ENCODE peak calls at places on chromosomes 3 and 15, in eight cellular contexts. Q is GM12878, E is stomach, O is sigmoid colon, I is suprapubic skin, M is HepG2, Y is K562, P is upper lobe of left lung. U is an unnamed sample.

GRCh38 chr15:89143503-89144162 is 55.4 kb downstream of the ABHD2 start:
- DNase-seq in Q (peak; percentile 21), E (no peak), O (no peak), I (no peak), M (no peak), Y (no peak), P (no peak), U (no peak)

GRCh38 chr3:195893516-195893915 is 14.8 kb downstream of the TNK2 start:
- DNase-seq in Q (no peak), E (no peak), O (no peak), I (no peak), M (no peak), Y (no peak), P (no peak), U (no peak)

GRCh38 chr3:69439683-69440270 is 53.9 kb upstream of the FRMD4B start:
- DNase-seq in Q (peak; percentile 16), E (no peak), O (no peak), I (no peak), M (peak; percentile 3), Y (no peak), P (no peak), U (no peak)

GRCh38 chr3:56557815-56558170 is 818 bp downstream of the CCDC66 start:
- DNase-seq in Q (no peak), E (no peak), O (no peak), I (no peak), M (no peak), Y (no peak), P (no peak), U (no peak)

GRCh38 chr15:85168642-85169173 is 187.1 kb downstream of the PDE8A start:
- DNase-seq in Q (no peak), E (peak; percentile 82), O (no peak), I (no peak), M (peak; percentile 24), Y (peak; percentile 41), P (peak; percentile 92), U (peak; percentile 57)

GRCh38 chr3:168878655-168879054 is 782.9 kb upstream of the GOLIM4 start:
- DNase-seq in Q (no peak), E (no peak), O (no peak), I (no peak), M (no peak), Y (no peak), P (no peak), U (no peak)

GRCh38 chr3:14429689-14430452 is 27.5 kb downstream of the SLC6A6 start:
- DNase-seq in Q (no peak), E (no peak), O (no peak), I (no peak), M (no peak), Y (peak; percentile 45), P (no peak), U (no peak)

GRCh38 chr15:29925227-29926082 is 103.2 kb upstream of the TJP1 start:
- DNase-seq in Q (no peak), E (peak; percentile 38), O (peak; percentile 74), I (no peak), M (peak; percentile 57), Y (peak; percentile 48), P (no peak), U (peak; percentile 63)

GRCh38 chr3:63800097-63800496 is 19.0 kb upstream of the C3orf49 start:
- DNase-seq in Q (no peak), E (no peak), O (no peak), I (no peak), M (no peak), Y (no peak), P (no peak), U (no peak)

GRCh38 chr15:44798815-44799214 is 62.5 kb downstream of the TRIM69 start:
- DNase-seq in Q (no peak), E (no peak), O (no peak), I (no peak), M (peak; percentile 15), Y (peak; percentile 41), P (no peak), U (no peak)

GRCh38 chr3:116140100-116140689 is 305.1 kb downstream of the LSAMP start:
- DNase-seq in Q (no peak), E (no peak), O (no peak), I (no peak), M (peak; percentile 9), Y (peak; percentile 23), P (no peak), U (no peak)

GRCh38 chr3:39849992-39850706 is 40.7 kb downstream of the MYRIP start:
- DNase-seq in Q (no peak), E (no peak), O (no peak), I (no peak), M (no peak), Y (no peak), P (no peak), U (no peak)

GRCh38 chr3:49625971-49626640 is 48.0 kb upstream of the APEH start:
- DNase-seq in Q (no peak), E (no peak), O (no peak), I (no peak), M (no peak), Y (no peak), P (no peak), U (no peak)

GRCh38 chr3:127394031-127394430 is 106.2 kb upstream of the PRR20G start:
- DNase-seq in Q (no peak), E (no peak), O (no peak), I (no peak), M (no peak), Y (no peak), P (no peak), U (no peak)

GRCh38 chr15:52783929-52784798 is 6.0 kb downstream of the ONECUT1 start:
- DNase-seq in Q (no peak), E (no peak), O (no peak), I (peak; percentile 57), M (no peak), Y (peak; percentile 59), P (peak; percentile 88), U (no peak)

GRCh38 chr3:58630081-58630709 is 36.4 kb downstream of the FAM3D start:
- DNase-seq in Q (no peak), E (peak; percentile 66), O (peak; percentile 75), I (peak; percentile 82), M (peak; percentile 46), Y (peak; percentile 73), P (no peak), U (peak; percentile 78)

GRCh38 chr3:126344380-126345041 is 12.7 kb downstream of the KLF15 start:
- DNase-seq in Q (no peak), E (peak; percentile 18), O (peak; percentile 62), I (peak; percentile 55), M (no peak), Y (no peak), P (no peak), U (peak; percentile 6)

GRCh38 chr3:52349131-52349530 is 33.0 kb downstream of the DNAH1 start:
- DNase-seq in Q (no peak), E (no peak), O (no peak), I (no peak), M (no peak), Y (no peak), P (peak; percentile 29), U (no peak)

GRCh38 chr3:119731545-119732343 is 28.9 kb downstream of the CFAP91 start:
- DNase-seq in Q (no peak), E (no peak), O (no peak), I (no peak), M (no peak), Y (no peak), P (no peak), U (no peak)

GRCh38 chr15:90650117-90650955 is 66.8 kb upstream of the BLM start:
- DNase-seq in Q (no peak), E (no peak), O (no peak), I (no peak), M (no peak), Y (no peak), P (no peak), U (no peak)

GRCh38 chr15:33451385-33451784 is 140.6 kb downstream of the RYR3 start:
- DNase-seq in Q (no peak), E (no peak), O (no peak), I (no peak), M (no peak), Y (no peak), P (no peak), U (no peak)

GRCh38 chr3:96779810-96780209 is 34.6 kb upstream of the EPHA6 start:
- DNase-seq in Q (no peak), E (no peak), O (no peak), I (no peak), M (no peak), Y (no peak), P (no peak), U (no peak)

GRCh38 chr15:71743861-71744382 is 66.4 kb upstream of the NR2E3 start:
- DNase-seq in Q (no peak), E (peak; percentile 73), O (no peak), I (no peak), M (peak; percentile 39), Y (peak; percentile 58), P (no peak), U (peak; percentile 67)

GRCh38 chr15:74631935-74632560 is 16.4 kb downstream of the CLK3 start:
- DNase-seq in Q (no peak), E (peak; percentile 69), O (no peak), I (no peak), M (peak; percentile 46), Y (peak; percentile 72), P (no peak), U (peak; percentile 66)

GRCh38 chr15:92906563-92907081 is 6.5 kb downstream of the CHD2 start:
- DNase-seq in Q (no peak), E (no peak), O (no peak), I (no peak), M (no peak), Y (no peak), P (no peak), U (no peak)

GRCh38 chr3:178200316-178200715 is 335.9 kb upstream of the KCNMB2 start:
- DNase-seq in Q (no peak), E (no peak), O (no peak), I (no peak), M (no peak), Y (no peak), P (no peak), U (no peak)
- TF ChIP-seq EP300 in Q (no peak), E (no peak), O (no peak), I (no peak), M (no peak), Y (no peak), P (no peak), U (no peak)

GRCh38 chr3:186369217-186369616 is 7.2 kb upstream of the DGKG start:
- DNase-seq in Q (no peak), E (no peak), O (no peak), I (no peak), M (no peak), Y (no peak), P (no peak), U (no peak)
- H3K4me1 ChIP-seq in Q (no peaks in the 10 kb centered on the region), E (no peaks in the 10 kb centered on the region), O (no peaks in the 10 kb centered on the region), I (peaks cover 9% of the 10 kb centered on the region), M (peaks cover 33% of the 10 kb centered on the region), Y (no peaks in the 10 kb centered on the region), P (no peaks in the 10 kb centered on the region), U (no peaks in the 10 kb centered on the region)

GRCh38 chr15:42858540-42858939 is 62.0 kb downstream of the TTBK2 start:
- DNase-seq in Q (no peak), E (no peak), O (no peak), I (no peak), M (no peak), Y (no peak), P (no peak), U (no peak)
- TF ChIP-seq POLR2AphosphoS5 in Q (no peak), E (no peak), O (no peak), I (no peak), M (no peak), Y (no peak), P (no peak), U (no peak)

DNA sequence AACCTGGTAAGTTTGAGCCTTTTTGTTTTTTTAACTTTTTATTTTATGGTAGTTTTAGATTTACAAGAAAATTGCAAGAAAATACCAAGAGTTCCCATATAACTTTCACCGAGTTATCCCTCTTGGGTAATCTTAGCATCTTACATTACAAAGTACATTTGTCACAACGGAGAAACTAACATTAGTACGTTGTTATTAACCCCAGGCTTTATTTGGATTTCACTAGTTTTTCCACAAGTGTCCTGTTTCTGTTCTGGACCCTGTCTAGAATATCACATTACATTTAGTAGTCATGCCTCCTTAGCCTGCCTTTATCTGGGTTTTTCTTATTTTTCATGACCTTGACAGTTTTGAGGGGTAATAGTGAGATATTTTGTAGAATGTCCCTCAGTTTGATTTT is 53.5 kb upstream of the KPNA4 start:
- DNase-seq in Q (no peak), E (no peak), O (no peak), I (no peak), M (no peak), Y (no peak), P (no peak), U (no peak)
- TF ChIP-seq EP300 in Q (no peak), E (no peak), O (no peak), I (no peak), M (no peak), Y (no peak), P (no peak), U (no peak)